ENCODE peak calls at places on chromosome 3, in four cellular contexts. X is tibial artery, S is DMS 273 treated with DMSO at 0.1 percent for 48 hours, R is SW 1271. A is an unnamed sample.

GRCh38 chr3:119395923-119396358 is 67.5 kb downstream of the TMEM39A start:
- DNase-seq in X (no peak), S (no peak), R (no peak), A (no peak)

GRCh38 chr3:14839236-14839635 is 20.5 kb downstream of the FGD5 start:
- DNase-seq in S (no peak), X (peak), R (no peak), A (no peak)

GRCh38 chr3:7461202-7461825 is 600.4 kb downstream of the GRM7 start:
- DNase-seq in X (no peak), S (no peak), R (no peak), A (no peak)

GRCh38 chr3:134336587-134336986 is 37.7 kb downstream of the AMOTL2 start:
- DNase-seq in X (peak), S (no peak), R (no peak), A (no peak)

GRCh38 chr3:97719156-97719821 is 45.3 kb upstream of the ARL6 start:
- DNase-seq in R (peak), X (no peak), S (peak), A (no peak)

GRCh38 chr3:177197934-177198484 is 727 bp upstream of the TBL1XR1 start:
- DNase-seq in X (no peak), R (no peak), S (no peak), A (no peak)

GRCh38 chr3:13219077-13219901 is 146.1 kb upstream of the IQSEC1 start:
- DNase-seq in R (no peak), S (no peak), X (no peak), A (peak)

GRCh38 chr3:126543457-126544090 is 15.2 kb downstream of the C3orf22 start:
- DNase-seq in R (no peak), S (no peak), X (peak), A (no peak)

GRCh38 chr3:57007513-57008415 is 52.7 kb upstream of the SPATA12 start:
- DNase-seq in X (peak), S (no peak), R (no peak), A (peak)

GRCh38 chr3:94137377-94137776 is 74.5 kb downstream of the NSUN3 start:
- DNase-seq in S (no peak), R (no peak), X (no peak), A (no peak)

GRCh38 chr3:5784656-5785055 is 597.1 kb downstream of the EDEM1 start:
- DNase-seq in X (no peak), R (no peak), S (no peak), A (no peak)

GRCh38 chr3:58178528-58179234 is 32.1 kb downstream of the DNASE1L3 start:
- DNase-seq in S (no peak), X (no peak), R (no peak), A (peak)

GRCh38 chr3:123757281-123757940 is 126.7 kb downstream of the MYLK start:
- DNase-seq in S (no peak), X (peak), R (no peak), A (peak)

GRCh38 chr3:183527980-183528379 is 27.5 kb downstream of the KLHL6 start:
- DNase-seq in R (no peak), S (no peak), X (no peak), A (no peak)

GRCh38 chr3:149239357-149239936 is 17.8 kb upstream of the CP start:
- DNase-seq in R (no peak), X (no peak), S (no peak), A (no peak)

GRCh38 chr3:195732951-195733350 is 12.2 kb downstream of the MUC20 start:
- DNase-seq in R (no peak), S (no peak), X (no peak), A (no peak)

GRCh38 chr3:172596394-172596706 is 73.1 kb upstream of the TNFSF10 start:
- DNase-seq in S (no peak), R (no peak), X (no peak), A (no peak)

GRCh38 chr3:171461087-171461917 is 1.1 kb upstream of the TNIK start:
- DNase-seq in S (peak), R (peak), X (no peak), A (no peak)

GRCh38 chr3:122497425-122497824 is 17.3 kb downstream of the KPNA1 start:
- DNase-seq in X (no peak), S (no peak), R (peak), A (no peak)

GRCh38 chr3:31106912-31107311 is 212.5 kb upstream of the GADL1 start:
- DNase-seq in R (no peak), X (no peak), S (no peak), A (no peak)

GRCh38 chr3:180340395-180340794 is 261.6 kb upstream of the TTC14 start:
- DNase-seq in S (no peak), R (no peak), X (no peak), A (no peak)

GRCh38 chr3:21665444-21665843 is 85.6 kb downstream of the ZNF385D start:
- DNase-seq in S (no peak), X (no peak), R (no peak), A (no peak)

GRCh38 chr3:127491323-127491722 is 99.2 kb downstream of the TPRA1 start:
- DNase-seq in X (no peak), S (no peak), R (no peak), A (no peak)

GRCh38 chr3:147210676-147211075 is 195.7 kb downstream of the ZIC4 start:
- DNase-seq in X (no peak), S (no peak), R (no peak), A (no peak)

GRCh38 chr3:49020335-49021212 is 1.3 kb upstream of the NDUFAF3 start:
- DNase-seq in R (no peak), X (peak), S (no peak), A (peak)